ENCODE peak calls at places on chromosome 10, in seven cellular contexts. A, F, K, B, Y, O and L are unnamed samples.

GRCh38 chr10:31120392-31120791 is 88.7 kb upstream of the ZNF438 start:
- DNase-seq in K (no peak), B (no peak), O (no peak), Y (no peak), F (no peak), A (no peak), L (no peak)

GRCh38 chr10:71801357-71801756 is 28.0 kb upstream of the VSIR start:
- DNase-seq in B (peak), Y (no peak), O (no peak), A (no peak), F (no peak), K (no peak), L (no peak)

GRCh38 chr10:22666287-22667092 is 47.9 kb downstream of the PIP4K2A start:
- DNase-seq in F (no peak), K (no peak), B (peak), A (no peak), Y (no peak), O (no peak), L (no peak)

GRCh38 chr10:77801474-77802238 is 124.9 kb downstream of the DLG5 start:
- DNase-seq in B (peak), F (no peak), Y (no peak), K (peak), A (no peak), O (no peak), L (no peak)

GRCh38 chr10:112792487-112793196 is 157.4 kb upstream of the TCF7L2 start:
- DNase-seq in K (no peak), A (no peak), O (peak), B (no peak), F (peak), Y (peak), L (no peak)

GRCh38 chr10:28788252-28788651 is 110.9 kb downstream of the BAMBI start:
- DNase-seq in O (no peak), F (no peak), B (no peak), A (no peak), Y (no peak), K (no peak), L (no peak)

GRCh38 chr10:110357252-110357780 is 52.6 kb upstream of the SMNDC1 start:
- DNase-seq in F (peak), A (peak), O (no peak), Y (no peak), K (peak), B (no peak), L (peak)

GRCh38 chr10:28768227-28768626 is 90.9 kb downstream of the BAMBI start:
- DNase-seq in A (no peak), K (no peak), B (no peak), F (no peak), O (no peak), Y (no peak), L (no peak)

GRCh38 chr10:103745264-103746247 is 109.8 kb downstream of the SH3PXD2A start:
- DNase-seq in B (peak), Y (no peak), O (no peak), K (peak), A (no peak), F (no peak), L (no peak)

GRCh38 chr10:27819781-27820531 is 74.3 kb upstream of the MKX start:
- DNase-seq in K (no peak), F (no peak), B (no peak), Y (no peak), O (no peak), A (peak), L (peak)

GRCh38 chr10:30591249-30591670 is 38.3 kb downstream of the LYZL2 start:
- DNase-seq in A (no peak), Y (peak), B (peak), O (no peak), F (peak), K (peak), L (peak)

GRCh38 chr10:47158116-47159071 is 141.6 kb upstream of the GDF10 start:
- DNase-seq in K (no peak), O (no peak), Y (no peak), B (no peak), A (no peak), F (no peak), L (no peak)

GRCh38 chr10:6136215-6137201 is 47.7 kb downstream of the RBM17 start:
- DNase-seq in O (no peak), A (peak), B (peak), F (peak), K (no peak), Y (no peak), L (peak)

GRCh38 chr10:437698-438490 is 251.6 kb downstream of the DIP2C start:
- DNase-seq in B (no peak), O (no peak), K (no peak), A (no peak), F (no peak), Y (no peak), L (no peak)

GRCh38 chr10:97320480-97321031 is 1.5 kb downstream of the FRAT1 start:
- DNase-seq in A (no peak), O (no peak), F (no peak), K (no peak), B (no peak), Y (no peak), L (no peak)

GRCh38 chr10:114726820-114727271 is 68.8 kb upstream of the ABLIM1 start:
- DNase-seq in A (no peak), F (no peak), Y (no peak), B (no peak), O (no peak), K (no peak), L (no peak)

GRCh38 chr10:17665742-17666141 is 21.8 kb downstream of the STAM start:
- DNase-seq in O (no peak), A (peak), K (no peak), Y (no peak), B (no peak), F (peak), L (peak)

GRCh38 chr10:4980793-4981192 is 17.6 kb downstream of the AKR1C1 start:
- DNase-seq in F (no peak), K (no peak), O (no peak), Y (no peak), A (no peak), B (no peak), L (no peak)

GRCh38 chr10:116044722-116045374 is 228.2 kb downstream of the GFRA1 start:
- DNase-seq in F (no peak), B (no peak), O (no peak), A (no peak), K (no peak), Y (no peak), L (no peak)

GRCh38 chr10:97991875-97992274 is 38.5 kb downstream of the CRTAC1 start:
- DNase-seq in A (peak), Y (no peak), B (no peak), K (no peak), O (no peak), F (no peak), L (peak)

GRCh38 chr10:117449636-117450035 is 74.4 kb upstream of the PDZD8 start:
- DNase-seq in F (no peak), B (no peak), K (no peak), A (no peak), O (no peak), Y (no peak), L (no peak)

GRCh38 chr10:118781536-118781935 is 26.8 kb upstream of the CACUL1 start:
- DNase-seq in B (no peak), O (no peak), K (no peak), Y (no peak), F (no peak), A (no peak), L (no peak)

GRCh38 chr10:114208351-114208750 is 29.2 kb downstream of the TDRD1 start:
- DNase-seq in O (no peak), F (no peak), Y (no peak), K (no peak), A (no peak), B (no peak), L (no peak)

GRCh38 chr10:128512767-128513166 is 386.5 kb upstream of the MKI67 start:
- DNase-seq in F (no peak), K (no peak), B (no peak), Y (no peak), A (no peak), O (no peak), L (no peak)

GRCh38 chr10:129531969-129532660 is 65.1 kb downstream of the MGMT start:
- DNase-seq in A (peak), Y (no peak), F (no peak), B (no peak), O (no peak), K (no peak), L (no peak)